ENCODE peak calls at places on chromosomes 3 and 15, in nine cellular contexts. X, H, I, A, L, O, W, B and Q are unnamed samples.
A peak's percentile ranks its signal among the peaks of the same experiment; 100 is the strongest.

GRCh38 chr3:43786102-43786952 is 95.6 kb downstream of the ABHD5 start:
- DNase-seq in A (no peak), O (no peak), X (no peak), B (no peak), I (no peak), W (no peak), H (no peak), L (no peak), Q (no peak)

GRCh38 chr3:50170689-50171088 is 15.6 kb downstream of the SEMA3F start:
- DNase-seq in W (no peak), O (no peak), B (no peak), L (no peak), I (no peak), X (no peak), H (no peak), A (no peak), Q (no peak)

GRCh38 chr15:51775967-51776816 is 24.8 kb downstream of the TMOD2 start:
- DNase-seq in B (peak; percentile 53), H (no peak), I (peak; percentile 49), O (peak; percentile 44), X (peak; percentile 32), A (peak; percentile 18), W (no peak), L (no peak), Q (peak; percentile 89)

GRCh38 chr3:178083906-178084823 is 452.1 kb upstream of the KCNMB2 start:
- DNase-seq in B (peak; percentile 49), W (no peak), X (no peak), H (no peak), A (peak; percentile 24), L (no peak), O (no peak), I (no peak), Q (peak; percentile 15)

GRCh38 chr3:153320585-153321128 is 158.6 kb downstream of the RAP2B start:
- DNase-seq in I (no peak), A (no peak), L (no peak), H (no peak), X (no peak), W (no peak), B (no peak), O (no peak), Q (no peak)

GRCh38 chr3:166837535-166837934 is 542.6 kb downstream of the ZBBX start:
- DNase-seq in A (peak; percentile 5), W (no peak), B (no peak), I (peak; percentile 26), L (no peak), H (no peak), O (peak; percentile 27), X (no peak), Q (peak; percentile 60)

GRCh38 chr15:59791079-59791478 is 102.0 kb upstream of the BNIP2 start:
- DNase-seq in L (no peak), O (no peak), I (no peak), H (no peak), X (no peak), B (no peak), A (no peak), W (no peak), Q (no peak)

GRCh38 chr3:56294316-56294715 is 174.0 kb downstream of the ERC2 start:
- DNase-seq in I (no peak), L (no peak), B (no peak), A (no peak), O (no peak), W (no peak), X (no peak), H (no peak), Q (no peak)

GRCh38 chr15:67091073-67091965 is 25.9 kb downstream of the SMAD3 start:
- DNase-seq in X (peak; percentile 62), L (no peak), H (no peak), I (no peak), B (peak; percentile 36), A (no peak), W (peak; percentile 90), O (no peak), Q (peak; percentile 80)

GRCh38 chr3:64008017-64008416 is 15.3 kb downstream of the PSMD6 start:
- DNase-seq in O (no peak), A (no peak), B (no peak), W (no peak), L (no peak), H (no peak), X (no peak), I (no peak), Q (no peak)

GRCh38 chr3:152780553-152780952 is 54.4 kb upstream of the P2RY1 start:
- DNase-seq in B (no peak), L (no peak), I (no peak), A (no peak), O (no peak), X (no peak), W (no peak), H (no peak), Q (no peak)

GRCh38 chr3:48598323-48599076 is 3.4 kb upstream of the COL7A1 start:
- DNase-seq in I (no peak), W (no peak), O (no peak), A (no peak), L (no peak), H (no peak), B (no peak), X (no peak), Q (no peak)

GRCh38 chr3:16761576-16761975 is 123.2 kb upstream of the PLCL2 start:
- DNase-seq in O (peak; percentile 2), A (no peak), H (no peak), I (no peak), W (no peak), L (no peak), B (no peak), X (no peak), Q (no peak)

GRCh38 chr3:13346481-13347389 is 73.4 kb downstream of the NUP210 start:
- DNase-seq in O (no peak), B (no peak), X (peak; percentile 65), W (no peak), L (no peak), H (peak; percentile 50), I (no peak), A (no peak), Q (no peak)

GRCh38 chr3:129119365-129120100 is 2.1 kb downstream of the RAB43 start:
- DNase-seq in L (no peak), I (no peak), H (no peak), B (no peak), O (no peak), X (no peak), A (no peak), W (no peak), Q (peak; percentile 46)

GRCh38 chr3:136621628-136622027 is 130.6 kb downstream of the STAG1 start:
- DNase-seq in I (no peak), L (no peak), B (no peak), H (no peak), X (no peak), O (no peak), W (no peak), A (no peak), Q (no peak)

GRCh38 chr15:29676961-29677402 is 145.3 kb downstream of the TJP1 start:
- DNase-seq in X (no peak), B (no peak), L (no peak), O (no peak), I (no peak), H (no peak), W (no peak), A (no peak), Q (peak; percentile 57)

GRCh38 chr15:65212097-65212496 is 824 bp upstream of the CILP start:
- DNase-seq in W (no peak), O (no peak), A (no peak), I (peak; percentile 56), H (no peak), X (peak; percentile 31), L (peak; percentile 20), B (no peak), Q (peak; percentile 25)

GRCh38 chr3:116000315-116000714 is 377.0 kb downstream of the GAP43 start:
- DNase-seq in I (no peak), X (no peak), W (no peak), H (no peak), L (no peak), A (no peak), B (no peak), O (peak; percentile 8), Q (peak; percentile 27)

GRCh38 chr3:149894211-149894610 is 76.5 kb downstream of the PFN2 start:
- DNase-seq in X (no peak), W (no peak), L (no peak), A (no peak), B (no peak), H (no peak), I (no peak), O (no peak), Q (no peak)

GRCh38 chr15:101288905-101289513 is 6.0 kb downstream of the SNRPA1 start:
- DNase-seq in A (no peak), B (no peak), I (peak; percentile 53), O (peak; percentile 58), W (peak; percentile 48), L (no peak), X (no peak), H (no peak), Q (peak; percentile 64)

GRCh38 chr15:40354408-40355171 is 3.4 kb upstream of the DISP2 start:
- DNase-seq in H (no peak), B (no peak), L (no peak), A (no peak), I (peak; percentile 22), X (no peak), O (no peak), W (no peak), Q (no peak)

GRCh38 chr3:16136042-16136441 is 38.4 kb upstream of the GALNT15 start:
- DNase-seq in H (no peak), L (no peak), X (no peak), I (no peak), B (no peak), A (no peak), W (no peak), O (no peak), Q (no peak)

GRCh38 chr3:184727357-184728060 is 15.6 kb upstream of the MAGEF1 start:
- DNase-seq in B (peak; percentile 73), W (peak; percentile 11), A (peak; percentile 61), L (peak; percentile 20), O (peak; percentile 37), H (no peak), X (peak; percentile 22), I (peak; percentile 69), Q (peak; percentile 94)

GRCh38 chr3:140378571-140379340 is 299.1 kb upstream of the TRIM42 start:
- DNase-seq in X (no peak), I (no peak), L (no peak), H (no peak), A (no peak), W (no peak), O (no peak), B (no peak), Q (no peak)

GRCh38 chr3:122305818-122306621 is 19.0 kb upstream of the CSTA start:
- DNase-seq in X (no peak), O (no peak), W (no peak), B (no peak), A (no peak), I (no peak), H (no peak), L (no peak), Q (peak; percentile 75)

GRCh38 chr3:5294360-5294759 is 106.9 kb downstream of the EDEM1 start:
- DNase-seq in L (no peak), B (no peak), A (no peak), W (no peak), I (no peak), X (no peak), H (no peak), O (no peak), Q (no peak)

GRCh38 chr3:76514836-76515235 is 525.1 kb upstream of the ROBO2 start:
- DNase-seq in B (no peak), L (no peak), I (no peak), O (no peak), A (no peak), W (no peak), H (no peak), X (no peak), Q (no peak)

GRCh38 chr3:123130079-123130726 is 63.4 kb downstream of the PDIA5 start:
- DNase-seq in I (no peak), L (no peak), A (no peak), H (no peak), B (no peak), W (no peak), O (peak; percentile 7), X (no peak), Q (peak; percentile 32)

GRCh38 chr15:97235285-97235985 is 725.1 kb upstream of the ARRDC4 start:
- DNase-seq in L (no peak), I (peak; percentile 76), O (peak; percentile 66), A (peak; percentile 6), X (no peak), B (no peak), H (no peak), W (peak; percentile 6), Q (peak; percentile 79)

GRCh38 chr3:83226751-83227150 is 1465.3 kb upstream of the GBE1 start:
- DNase-seq in H (no peak), I (no peak), X (no peak), L (no peak), O (no peak), A (no peak), B (no peak), W (no peak), Q (no peak)